ENCODE peak calls at places on chromosomes 16 and 17, in six cellular contexts. P is K562, V is upper lobe of left lung, X is A549, Y is HepG2, Z is GM12878. B is an unnamed sample.

GRCh38 chr16:27843800-27844199 is 219.7 kb downstream of the GSG1L start:
- ATAC-seq in X (no peak), V (no peak), P (no peak), Y (no peak), Z (no peak), B (no peak)

GRCh38 chr17:67336859-67337258 is 29.5 kb downstream of the PSMD12 start:
- ATAC-seq in Y (peak), P (no peak), X (peak), Z (no peak), V (no peak), B (no peak)

GRCh38 chr17:78898075-78898836 is 4.7 kb downstream of the CEP295NL start:
- ATAC-seq in Z (no peak), V (no peak), P (no peak), X (no peak), Y (no peak), B (no peak)

GRCh38 chr16:84396537-84397008 is 28.2 kb downstream of the ATP2C2 start:
- ATAC-seq in P (no peak), Y (no peak), X (peak), V (peak), Z (no peak), B (no peak)

GRCh38 chr16:88467433-88468051 is 14.5 kb downstream of the ZFPM1 start:
- ATAC-seq in Z (no peak), Y (no peak), P (no peak), V (no peak), X (no peak), B (no peak)

GRCh38 chr17:17635126-17635525 is 43.6 kb upstream of the PEMT start:
- ATAC-seq in Y (no peak), P (no peak), Z (no peak), V (no peak), X (no peak), B (no peak)

GRCh38 chr17:57724038-57724728 is 20.9 kb downstream of the CCDC182 start:
- ATAC-seq in Y (peak), V (no peak), X (no peak), P (peak), Z (peak), B (no peak)

GRCh38 chr17:2087597-2088211 is 32.8 kb downstream of the HIC1 start:
- ATAC-seq in V (no peak), Y (no peak), Z (peak), P (no peak), X (no peak), B (no peak)

GRCh38 chr16:11100239-11100750 is 155.7 kb downstream of the SOCS1 start:
- ATAC-seq in P (peak), V (no peak), X (no peak), Z (peak), Y (no peak), B (peak)

GRCh38 chr17:1736348-1737281 is 6.1 kb upstream of the SERPINF2 start:
- ATAC-seq in Y (peak), P (peak), V (peak), Z (peak), X (peak), B (peak)

GRCh38 chr16:57756424-57757325 is 21.1 kb downstream of the KATNB1 start:
- ATAC-seq in Z (peak), Y (peak), P (peak), V (no peak), X (no peak), B (no peak)

GRCh38 chr17:82527893-82528292 is 8.4 kb downstream of the FOXK2 start:
- ATAC-seq in X (no peak), Z (no peak), P (no peak), V (no peak), Y (no peak), B (no peak)

GRCh38 chr16:48087639-48088038 is 68.2 kb downstream of the ABCC12 start:
- ATAC-seq in P (no peak), Y (no peak), X (no peak), V (no peak), Z (no peak), B (no peak)

GRCh38 chr16:29107299-29107698 is 122.4 kb downstream of the LAT start:
- ATAC-seq in V (no peak), P (no peak), Z (no peak), X (peak), Y (peak), B (no peak)

GRCh38 chr16:81752876-81753227 is 26.2 kb upstream of the PLCG2 start:
- ATAC-seq in P (peak), Z (peak), V (peak), Y (peak), X (no peak), B (no peak)

GRCh38 chr16:1413684-1414531 is 596 bp downstream of the UNKL start:
- ATAC-seq in Z (peak), X (peak), V (peak), P (peak), Y (peak), B (peak)
- TF ChIP-seq POLR2A in Z (peak), X (no peak), V (no peak), P (no peak), Y (no peak), B (no peak)

DNA sequence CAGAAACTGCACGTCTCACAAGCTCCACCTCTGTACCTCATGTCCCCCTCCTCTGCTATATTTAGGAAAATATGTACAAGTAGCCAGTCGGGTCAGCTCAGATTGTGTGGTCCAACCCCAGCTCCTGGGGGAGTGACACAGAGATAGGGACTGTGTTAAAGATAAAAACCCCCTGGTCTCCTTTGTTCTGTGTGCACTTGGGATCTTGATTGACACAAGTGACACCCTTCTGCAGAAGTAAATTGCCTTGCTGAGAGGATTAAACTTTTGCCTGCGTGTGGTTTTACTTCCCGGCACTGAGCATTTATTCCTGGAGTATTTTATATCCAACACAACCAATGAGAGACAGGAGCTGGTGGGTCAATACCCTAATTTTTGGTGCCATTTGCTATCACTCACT is 37.5 kb downstream of the TLE7 start:
- ATAC-seq in Y (no peak), Z (no peak), V (no peak), X (no peak), P (no peak), B (no peak)
- TF ChIP-seq EP300 in Y (no peak), Z (no peak), V (no peak), X (no peak), P (no peak), B (no peak)

DNA sequence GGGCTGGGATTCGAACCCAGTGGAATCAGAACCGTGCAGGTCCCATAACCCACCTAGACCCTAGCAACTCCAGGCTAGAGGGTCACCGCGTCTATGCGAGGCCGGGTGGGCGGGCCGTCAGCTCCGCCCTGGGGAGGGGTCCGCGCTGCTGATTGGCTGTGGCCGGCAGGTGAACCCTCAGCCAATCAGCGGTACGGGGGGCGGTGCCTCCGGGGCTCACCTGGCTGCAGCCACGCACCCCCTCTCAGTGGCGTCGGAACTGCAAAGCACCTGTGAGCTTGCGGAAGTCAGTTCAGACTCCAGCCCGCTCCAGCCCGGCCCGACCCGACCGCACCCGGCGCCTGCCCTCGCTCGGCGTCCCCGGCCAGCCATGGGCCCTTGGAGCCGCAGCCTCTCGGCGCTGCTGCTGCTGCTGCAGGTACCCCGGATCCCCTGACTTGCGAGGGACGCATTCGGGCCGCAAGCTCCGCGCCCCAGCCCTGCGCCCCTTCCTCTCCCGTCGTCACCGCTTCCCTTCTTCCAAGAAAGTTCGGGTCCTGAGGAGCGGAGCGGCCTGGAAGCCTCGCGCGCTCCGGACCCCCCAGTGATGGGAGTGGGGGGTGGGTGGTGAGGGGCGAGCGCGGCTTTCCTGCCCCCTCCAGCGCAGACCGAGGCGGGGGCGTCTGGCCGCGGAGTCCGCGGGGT is at the start of gene CDH1:
- ATAC-seq in X (peak), Y (peak), V (peak), Z (no peak), P (no peak), B (no peak)
- TF ChIP-seq POLR2A in X (no peak), Y (peak), V (peak), Z (no peak), P (no peak), B (no peak)

GRCh38 chr17:40647549-40648325 is at the start of gene SMARCE1:
- ATAC-seq in Y (peak), X (peak), V (peak), P (peak), Z (peak), B (peak)
- TF ChIP-seq EP300 in Y (no peak), X (no peak), V (no peak), P (peak), Z (no peak), B (no peak)

GRCh38 chr17:48471807-48472484 is 41.9 kb upstream of the SKAP1 start:
- ATAC-seq in X (no peak), Y (no peak), P (no peak), V (no peak), Z (peak), B (no peak)
- TF ChIP-seq POLR2A in X (no peak), Y (no peak), P (no peak), V (no peak), Z (no peak), B (no peak)

GRCh38 chr17:8859804-8860430 is 7.6 kb downstream of the PIK3R6 start:
- ATAC-seq in P (no peak), V (no peak), Z (no peak), X (no peak), Y (no peak), B (no peak)

GRCh38 chr17:8857919-8858318 is 9.6 kb downstream of the PIK3R6 start:
- ATAC-seq in Z (peak), P (no peak), Y (no peak), X (no peak), V (no peak), B (no peak)

GRCh38 chr17:8859029-8859803 is 8.3 kb downstream of the PIK3R6 start:
- ATAC-seq in P (no peak), Y (no peak), Z (peak), X (peak), V (no peak), B (no peak)

GRCh38 chr17:8862213-8863056 is 5.0 kb downstream of the PIK3R6 start:
- ATAC-seq in V (no peak), Z (peak), X (no peak), Y (no peak), P (no peak), B (no peak)

DNA sequence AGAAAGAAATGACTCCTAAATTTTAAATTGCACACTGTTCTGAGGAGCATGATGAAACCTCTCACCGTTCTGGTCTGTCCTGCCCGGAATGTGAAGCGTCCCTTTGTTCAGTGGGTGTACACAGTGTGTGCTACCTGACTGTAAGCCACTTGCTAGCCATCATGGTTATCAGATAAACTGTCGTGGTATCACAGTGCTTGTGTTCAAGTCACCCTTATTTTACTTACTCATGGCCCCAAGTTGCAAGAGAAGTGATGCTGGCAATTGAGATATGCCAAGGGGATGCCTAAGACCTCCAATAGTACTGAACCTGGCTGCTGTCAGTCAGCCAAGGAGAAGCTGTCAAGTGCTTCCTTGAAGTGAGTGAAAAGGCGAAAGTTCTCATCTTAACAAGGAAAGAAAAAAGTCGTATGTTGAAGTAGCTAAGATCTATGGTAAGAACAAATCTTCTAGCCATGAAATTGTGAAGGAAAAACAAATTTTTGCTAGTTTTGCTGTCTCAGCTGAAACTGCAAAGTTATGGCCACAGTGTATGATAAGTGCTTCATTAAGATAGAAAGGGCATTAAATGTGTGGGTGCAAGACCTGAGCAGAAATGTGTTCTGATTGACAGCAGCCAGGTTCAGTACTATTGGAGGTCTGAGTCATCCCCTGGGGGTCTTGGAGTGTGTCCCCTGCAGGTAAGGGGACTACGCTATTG is 5.8 kb downstream of the PIK3R6 start:
- ATAC-seq in Z (no peak), Y (no peak), X (no peak), P (no peak), V (no peak), B (no peak)
- TF ChIP-seq EP300 in Z (no peak), Y (no peak), X (no peak), P (no peak), V (no peak), B (no peak)